ENCODE peak calls at places on chromosomes 7 and 10, in five cellular contexts. A is heart left ventricle, K is uterus, G is mesendoderm, M is neuronal stem cell. H is an unnamed sample. For H3K27me3, the result is how much of the 10 kb centered on the place peaks cover.

GRCh38 chr7:83038787-83039186 is 123.9 kb downstream of the PCLO start:
- DNase-seq in K (no peak), A (no peak), M (no peak), G (no peak), H (no peak)

GRCh38 chr10:95406651-95407280 is 116.0 kb upstream of the PDLIM1 start:
- DNase-seq in A (peak), K (no peak), G (no peak), M (no peak), H (no peak)

GRCh38 chr7:36280840-36281812 is 108.5 kb upstream of the ANLN start:
- DNase-seq in K (peak), A (peak), G (peak), M (no peak), H (peak)

GRCh38 chr7:29285861-29286260 is 91.3 kb downstream of the CHN2 start:
- DNase-seq in M (no peak), G (no peak), A (no peak), K (no peak), H (no peak)

GRCh38 chr10:99906470-99906869 is 103.3 kb downstream of the DNMBP start:
- DNase-seq in M (no peak), A (peak), G (no peak), K (peak), H (no peak)

GRCh38 chr7:90680496-90680895 is 84.4 kb downstream of the CDK14 start:
- DNase-seq in A (no peak), K (no peak), M (no peak), G (no peak), H (no peak)

GRCh38 chr7:16708980-16709379 is 44.6 kb upstream of the TSPAN13 start:
- DNase-seq in G (peak), K (no peak), M (no peak), A (peak), H (no peak)

GRCh38 chr10:73159038-73159648 is 8.7 kb downstream of the ECD start:
- DNase-seq in K (peak), M (peak), A (peak), G (peak), H (peak)

GRCh38 chr7:20577362-20578069 is 38.0 kb upstream of the ABCB5 start:
- DNase-seq in M (no peak), K (no peak), G (no peak), A (no peak), H (no peak)

GRCh38 chr7:157000047-157000726 is 10.3 kb downstream of the MNX1 start:
- DNase-seq in K (no peak), A (no peak), G (no peak), M (no peak), H (peak)

GRCh38 chr7:28096713-28097112 is 83.9 kb downstream of the JAZF1 start:
- DNase-seq in G (peak), A (no peak), K (peak), M (peak), H (peak)

GRCh38 chr7:111126987-111127386 is 36.1 kb downstream of the LRRN3 start:
- DNase-seq in K (no peak), G (peak), M (no peak), A (no peak), H (no peak)

GRCh38 chr10:77372400-77372799 is 265.2 kb downstream of the KCNMA1 start:
- DNase-seq in A (no peak), M (no peak), K (no peak), G (no peak), H (no peak)

GRCh38 chr10:59366310-59366709 is 4.0 kb upstream of the FAM13C start:
- DNase-seq in G (no peak), A (peak), M (no peak), K (peak), H (no peak)

GRCh38 chr7:128409435-128410091 is at the start of gene IMPDH1:
- DNase-seq in K (peak), A (peak), G (peak), M (peak), H (peak)

GRCh38 chr10:127802532-127803055 is 65.6 kb downstream of the FOXI2 start:
- DNase-seq in M (no peak), A (no peak), G (no peak), K (no peak), H (no peak)

GRCh38 chr10:123970207-123970926 is 78.8 kb upstream of the CPXM2 start:
- DNase-seq in G (no peak), A (no peak), K (no peak), M (no peak), H (peak)

GRCh38 chr10:100519321-100520051 is at the start of gene SEC31B:
- DNase-seq in A (peak), G (peak), M (peak), K (no peak), H (peak)

GRCh38 chr10:123009105-123009805 is 449 bp downstream of the ACADSB start:
- DNase-seq in A (no peak), K (peak), M (peak), G (peak), H (peak)

GRCh38 chr7:936131-937054 is 18.1 kb downstream of the ADAP1 start:
- DNase-seq in M (no peak), G (peak), K (no peak), A (peak), H (no peak)

GRCh38 chr7:111357691-111358090 is 204.6 kb downstream of the IMMP2L start:
- DNase-seq in K (no peak), M (no peak), A (no peak), G (no peak), H (no peak)

GRCh38 chr10:79004311-79004710 is 64.5 kb upstream of the ZMIZ1 start:
- DNase-seq in A (no peak), G (no peak), M (no peak), K (no peak), H (no peak)

GRCh38 chr7:32223071-32223650 is 153.0 kb upstream of the PDE1C start:
- DNase-seq in M (no peak), K (no peak), G (no peak), A (no peak), H (no peak)

GRCh38 chr10:84196941-84197340 is 2.6 kb downstream of the CDHR1 start:
- DNase-seq in G (no peak), M (no peak), K (no peak), A (peak), H (no peak)

GRCh38 chr10:61832866-61833481 is 68.5 kb upstream of the ARID5B start:
- DNase-seq in M (no peak), G (no peak), A (no peak), K (no peak), H (no peak)

GRCh38 chr10:11986593-11987216 is 55.9 kb downstream of the UPF2 start:
- DNase-seq in K (peak), A (peak), G (peak), M (peak), H (peak)

GRCh38 chr10:126111562-126111961 is 215.2 kb downstream of the FANK1 start:
- DNase-seq in A (no peak), G (no peak), K (no peak), M (no peak), H (no peak)

GRCh38 chr10:34681933-34682332 is 133.2 kb downstream of the PARD3 start:
- DNase-seq in A (no peak), K (no peak), M (no peak), G (peak), H (no peak)

GRCh38 chr10:15469066-15469465 is 98.0 kb upstream of the FAM171A1 start:
- DNase-seq in K (no peak), G (no peak), M (no peak), A (no peak), H (no peak)

GRCh38 chr7:93914581-93915066 is 6.9 kb upstream of the GNG11 start:
- DNase-seq in M (no peak), K (no peak), G (peak), A (no peak), H (no peak)

GRCh38 chr10:116757246-116757645 is 14.9 kb upstream of the HSPA12A start:
- DNase-seq in K (no peak), G (no peak), M (no peak), A (no peak), H (no peak)

GRCh38 chr7:151393031-151393977 is 16.5 kb downstream of the WDR86 start:
- DNase-seq in A (no peak), K (no peak), G (no peak), M (no peak), H (no peak)

GRCh38 chr7:139669106-139670061 is 108.4 kb downstream of the HIPK2 start:
- DNase-seq in K (no peak), M (no peak), A (no peak), G (no peak), H (no peak)

GRCh38 chr10:127980898-127981297 is 74.0 kb downstream of the PTPRE start:
- DNase-seq in G (no peak), M (no peak), A (no peak), K (no peak), H (no peak)

GRCh38 chr7:2523941-2524807 is 4.6 kb downstream of the LFNG start:
- DNase-seq in A (peak), G (peak), M (peak), K (peak), H (peak)

GRCh38 chr10:104337527-104337984 is 709 bp downstream of the ITPRIP start:
- DNase-seq in A (no peak), G (peak), M (no peak), K (no peak), H (peak)

GRCh38 chr10:66747451-66747850 is 178.4 kb upstream of the LRRTM3 start:
- DNase-seq in G (no peak), K (no peak), M (no peak), A (no peak), H (no peak)

GRCh38 chr7:142901426-142902259 is 16.1 kb upstream of the TRPV6 start:
- DNase-seq in A (no peak), G (peak), M (no peak), K (no peak), H (peak)

GRCh38 chr7:1087952-1088920 is at the start of gene GPER1:
- DNase-seq in K (peak), G (peak), A (peak), M (peak), H (peak)

GRCh38 chr7:37961251-37961650 is 40.8 kb downstream of the EPDR1 start:
- DNase-seq in G (no peak), K (no peak), A (no peak), M (no peak), H (no peak)
- H3K4me3 ChIP-seq in G (no peak), K (no peak), A (no peak), M (no peak), H (no peak)

DNA sequence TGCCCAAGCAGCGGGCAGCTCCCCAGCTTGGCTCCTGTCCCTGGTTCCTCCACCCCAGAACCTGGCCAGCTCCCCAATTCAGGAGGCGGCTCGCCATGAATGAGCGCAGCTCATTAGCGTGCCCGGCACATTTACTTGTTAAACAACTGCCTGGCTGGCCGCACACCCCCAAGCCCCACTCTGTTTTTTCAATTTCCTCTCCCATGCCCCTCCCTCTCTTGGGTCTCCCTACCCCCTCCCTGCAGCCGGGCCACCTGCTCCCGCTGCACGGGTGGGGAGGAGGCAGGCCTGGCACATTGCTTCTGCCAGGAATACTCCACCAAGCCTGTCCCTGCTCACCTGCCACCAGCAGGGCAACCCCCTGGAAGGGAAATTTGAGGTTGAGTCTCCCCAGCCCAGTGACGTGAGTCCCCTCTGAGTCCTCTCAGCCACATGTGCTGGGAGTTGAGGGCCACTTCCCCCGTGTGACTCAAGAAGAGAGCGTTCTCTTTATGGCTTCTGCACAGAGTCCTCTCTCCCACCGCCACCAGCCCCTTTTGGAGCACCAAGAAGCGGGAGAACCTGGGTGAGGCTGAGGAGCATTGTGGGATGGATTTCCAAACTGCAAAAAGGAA is 2.6 kb upstream of the SLIT1 start:
- DNase-seq in A (no peak), K (no peak), G (no peak), M (no peak), H (no peak)
- H3K27me3 ChIP-seq in A (under half), K (under half), G (under half), M (under half), H (half or more)

DNA sequence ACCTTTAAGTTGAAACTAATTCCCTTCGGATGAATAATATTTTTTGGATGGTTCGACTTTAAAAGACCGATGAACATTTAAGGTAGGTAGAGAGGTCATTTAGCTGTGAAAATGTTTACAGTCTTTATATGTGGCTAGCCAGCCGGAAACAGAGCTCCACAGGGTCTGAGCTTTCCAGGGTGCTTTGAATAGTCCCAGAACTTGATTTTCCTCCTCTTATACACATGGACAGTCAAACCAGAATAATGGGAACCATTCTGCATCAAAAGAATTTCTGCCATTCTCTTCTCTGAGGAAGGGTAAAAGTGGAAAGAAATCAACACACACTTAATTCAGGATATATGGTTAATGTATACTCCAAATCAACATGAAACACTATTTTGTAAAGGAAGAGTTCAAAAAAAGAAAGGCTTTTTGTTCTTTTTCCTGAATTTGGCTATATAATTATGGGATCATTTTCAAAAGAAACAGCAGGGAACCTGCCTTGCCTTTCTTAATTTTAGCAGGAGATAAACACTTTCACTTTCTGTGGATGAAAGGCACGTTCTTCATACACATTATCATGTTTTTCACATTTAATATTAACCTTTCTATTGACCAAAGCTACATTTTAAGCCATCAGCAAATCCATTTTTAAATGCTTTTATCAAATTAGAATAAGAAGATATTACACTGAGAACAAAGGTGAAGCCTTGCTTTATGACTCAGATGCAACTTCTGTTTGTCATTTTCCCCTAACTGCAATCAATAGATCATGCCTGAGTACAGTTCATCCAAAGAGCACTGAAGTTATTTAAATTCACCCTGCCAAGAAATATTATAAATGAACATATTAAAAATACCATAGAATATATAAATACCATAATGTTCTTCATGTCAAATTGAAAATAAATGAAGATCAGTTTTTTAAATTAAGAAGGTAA is 307.3 kb downstream of the THSD7A start:
- DNase-seq in G (no peak), A (no peak), M (no peak), K (no peak), H (no peak)
- H3K4me3 ChIP-seq in G (no peak), A (peak), M (peak), K (no peak), H (no peak)

GRCh38 chr7:95808396-95808795 is 36.0 kb downstream of the DYNC1I1 start:
- DNase-seq in G (no peak), M (no peak), K (no peak), A (no peak), H (no peak)
- H3K27me3 ChIP-seq in G (under half), M (under half), K (under half), A (under half), H (under half)

GRCh38 chr10:26468691-26469090 is 30.6 kb downstream of the APBB1IP start:
- DNase-seq in A (no peak), M (no peak), G (no peak), K (no peak), H (no peak)
- H3K4me3 ChIP-seq in A (no peak), M (no peak), G (no peak), K (no peak), H (no peak)

DNA sequence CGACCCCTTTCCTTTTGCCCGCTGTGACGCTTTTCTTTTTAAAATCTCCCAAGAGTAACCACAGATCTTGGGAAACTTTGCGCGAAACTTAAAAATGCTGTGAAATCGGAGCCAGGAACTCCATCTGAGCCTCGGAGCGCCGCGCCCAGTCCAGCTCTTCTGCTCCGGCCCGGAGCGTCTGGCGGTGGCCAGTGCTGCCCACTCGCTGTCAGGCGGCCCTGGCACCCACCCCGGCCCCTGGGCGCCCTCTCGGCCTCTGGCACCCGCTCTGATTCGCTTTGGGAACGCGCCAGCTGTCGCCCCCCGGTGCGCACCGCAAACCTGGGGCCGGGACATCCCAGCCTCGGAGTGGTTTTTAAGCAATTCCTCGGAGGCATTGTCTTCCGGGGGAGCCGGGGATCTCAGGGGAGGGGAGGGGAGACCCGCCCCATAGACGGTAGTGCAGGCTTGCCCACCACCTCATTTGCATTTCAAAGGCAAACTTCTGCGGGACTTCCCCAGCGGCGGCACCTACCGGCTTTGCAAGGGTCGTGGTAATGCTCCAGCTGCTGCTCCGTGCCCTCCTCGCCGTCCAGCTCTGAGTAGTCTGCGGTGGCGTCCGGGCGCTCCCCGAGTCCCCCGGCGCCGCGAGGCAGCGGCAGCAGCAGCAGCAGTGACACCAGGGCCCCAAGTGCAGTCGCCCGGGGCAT is 585 bp downstream of the TLL2 start:
- DNase-seq in A (no peak), G (no peak), K (no peak), M (no peak), H (peak)
- H3K27me3 ChIP-seq in A (under half), G (under half), K (under half), M (under half), H (under half)

DNA sequence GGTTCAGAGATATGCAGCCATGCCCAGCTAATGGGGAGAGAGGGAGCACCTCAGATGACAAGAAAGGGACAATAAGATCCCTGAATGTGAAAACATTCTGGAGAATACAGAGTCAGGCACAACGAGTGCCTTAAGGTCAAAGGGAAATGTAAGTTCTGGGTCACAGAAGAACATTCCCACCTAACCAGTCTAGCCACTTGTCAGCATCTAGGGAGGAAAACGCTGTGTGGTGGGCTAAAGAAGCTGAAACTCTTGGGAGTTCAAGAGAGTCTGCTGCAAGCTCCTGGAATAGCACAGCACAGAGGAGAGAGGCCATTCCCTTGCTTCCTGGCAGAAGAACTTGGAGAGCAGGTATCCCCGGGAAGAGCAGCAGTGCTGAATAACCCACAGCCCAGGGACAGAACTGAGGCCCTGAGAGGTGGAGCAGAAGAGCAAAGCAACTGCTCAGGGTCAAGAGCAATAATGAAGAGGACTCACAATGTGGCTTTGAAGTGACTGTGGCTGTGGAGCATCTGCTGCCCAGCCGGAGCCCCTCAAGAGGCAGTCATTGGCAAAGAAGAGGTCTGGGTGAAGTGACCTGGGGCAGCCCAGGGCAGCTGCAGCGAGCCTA is 182.3 kb downstream of the NPSR1 start:
- DNase-seq in K (no peak), G (no peak), A (no peak), M (no peak), H (no peak)
- H3K4me3 ChIP-seq in K (no peak), G (no peak), A (no peak), M (no peak), H (no peak)

GRCh38 chr7:117092801-117093200 is 139.5 kb downstream of the ST7 start:
- DNase-seq in M (no peak), A (no peak), G (no peak), K (no peak), H (no peak)
- H3K27me3 ChIP-seq in M (under half), A (under half), G (under half), K (under half), H (under half)